ENCODE peak calls at places on chromosomes 3 and 15, in seven cellular contexts. U, X, L, N, J, E and F are unnamed samples. For H3K4me1, the result is how much of the 10 kb centered on the place peaks cover.

GRCh38 chr3:171875923-171876412 is 32.8 kb downstream of the TMEM212 start:
- DNase-seq in U (peak), X (no peak), L (no peak), N (no peak), J (no peak), E (peak), F (no peak)

GRCh38 chr3:100600181-100601042 is 9.0 kb upstream of the ADGRG7 start:
- DNase-seq in U (no peak), X (no peak), L (no peak), N (no peak), J (no peak), E (no peak), F (no peak)

GRCh38 chr3:146093928-146094327 is 67.1 kb downstream of the PLOD2 start:
- DNase-seq in U (peak), X (peak), L (no peak), N (no peak), J (no peak), E (no peak), F (no peak)

GRCh38 chr3:188775412-188775811 is 396.4 kb upstream of the TPRG1 start:
- DNase-seq in U (no peak), X (no peak), L (no peak), N (no peak), J (no peak), E (no peak), F (no peak)

GRCh38 chr15:57283774-57284508 is 92.4 kb upstream of the CGNL1 start:
- DNase-seq in U (peak), X (no peak), L (no peak), N (no peak), J (no peak), E (no peak), F (no peak)

GRCh38 chr3:52210550-52211046 is 12.6 kb downstream of the ALAS1 start:
- DNase-seq in U (peak), X (no peak), L (no peak), N (no peak), J (no peak), E (no peak), F (no peak)

GRCh38 chr3:178500631-178501030 is 35.6 kb upstream of the KCNMB2 start:
- DNase-seq in U (no peak), X (no peak), L (no peak), N (no peak), J (no peak), E (no peak), F (no peak)

GRCh38 chr3:128503164-128503651 is 10.2 kb upstream of the GATA2 start:
- DNase-seq in U (no peak), X (no peak), L (no peak), N (peak), J (no peak), E (no peak), F (no peak)

GRCh38 chr15:78620021-78620838 is 566 bp downstream of the CHRNA3 start:
- DNase-seq in U (peak), X (no peak), L (peak), N (peak), J (no peak), E (no peak), F (no peak)

GRCh38 chr3:35659808-35660207 is 20.5 kb downstream of the ARPP21 start:
- DNase-seq in U (no peak), X (no peak), L (no peak), N (peak), J (no peak), E (no peak), F (no peak)

GRCh38 chr3:65503776-65504175 is 534.9 kb downstream of the MAGI1 start:
- DNase-seq in U (no peak), X (no peak), L (no peak), N (no peak), J (no peak), E (no peak), F (no peak)

GRCh38 chr3:86787091-86787490 is 203.9 kb downstream of the VGLL3 start:
- DNase-seq in U (peak), X (no peak), L (no peak), N (no peak), J (no peak), E (no peak), F (no peak)

GRCh38 chr15:57861039-57861638 is 154.6 kb downstream of the POLR2M start:
- DNase-seq in U (peak), X (no peak), L (peak), N (no peak), J (no peak), E (no peak), F (no peak)

GRCh38 chr15:89143503-89144162 is 55.4 kb downstream of the ABHD2 start:
- DNase-seq in U (peak), X (no peak), L (no peak), N (no peak), J (no peak), E (no peak), F (no peak)

GRCh38 chr3:188697127-188697526 is 474.6 kb upstream of the TPRG1 start:
- DNase-seq in U (no peak), X (no peak), L (no peak), N (no peak), J (no peak), E (no peak), F (no peak)

GRCh38 chr3:158770254-158771017 is 31.4 kb upstream of the MFSD1 start:
- DNase-seq in U (peak), X (no peak), L (no peak), N (no peak), J (no peak), E (no peak), F (no peak)

GRCh38 chr3:37453393-37454391 is 279.3 kb upstream of the LRRFIP2 start:
- DNase-seq in U (peak), X (peak), L (no peak), N (peak), J (peak), E (peak), F (no peak)

GRCh38 chr15:44157679-44158078 is 37.4 kb downstream of the FRMD5 start:
- DNase-seq in U (peak), X (no peak), L (peak), N (no peak), J (no peak), E (no peak), F (no peak)

DNA sequence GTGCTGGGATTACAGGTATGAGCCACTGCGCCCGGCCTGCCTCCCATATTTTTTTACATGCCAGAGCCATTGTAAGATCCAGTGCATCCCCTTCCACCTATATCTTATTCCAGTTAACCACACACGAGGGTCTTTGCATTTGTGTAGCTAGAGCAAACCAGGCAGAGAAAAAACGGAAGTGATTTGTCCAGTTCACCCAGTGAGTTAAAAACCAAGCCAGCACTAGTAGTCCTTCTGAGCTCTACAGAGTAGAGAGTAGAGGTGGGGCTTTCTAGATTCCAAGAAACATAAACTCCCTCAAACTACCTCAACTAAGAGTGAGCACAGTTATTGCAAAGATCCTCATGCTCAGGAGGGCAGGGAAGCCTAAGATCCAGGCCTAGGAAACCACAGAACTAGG is 34.7 kb downstream of the TMEM158 start:
- DNase-seq in U (no peak), X (no peak), L (no peak), N (no peak), J (no peak), E (no peak), F (no peak)
- TF ChIP-seq CTCF in U (no peak), X (no peak), L (no peak), N (no peak), J (no peak), E (no peak), F (no peak)

DNA sequence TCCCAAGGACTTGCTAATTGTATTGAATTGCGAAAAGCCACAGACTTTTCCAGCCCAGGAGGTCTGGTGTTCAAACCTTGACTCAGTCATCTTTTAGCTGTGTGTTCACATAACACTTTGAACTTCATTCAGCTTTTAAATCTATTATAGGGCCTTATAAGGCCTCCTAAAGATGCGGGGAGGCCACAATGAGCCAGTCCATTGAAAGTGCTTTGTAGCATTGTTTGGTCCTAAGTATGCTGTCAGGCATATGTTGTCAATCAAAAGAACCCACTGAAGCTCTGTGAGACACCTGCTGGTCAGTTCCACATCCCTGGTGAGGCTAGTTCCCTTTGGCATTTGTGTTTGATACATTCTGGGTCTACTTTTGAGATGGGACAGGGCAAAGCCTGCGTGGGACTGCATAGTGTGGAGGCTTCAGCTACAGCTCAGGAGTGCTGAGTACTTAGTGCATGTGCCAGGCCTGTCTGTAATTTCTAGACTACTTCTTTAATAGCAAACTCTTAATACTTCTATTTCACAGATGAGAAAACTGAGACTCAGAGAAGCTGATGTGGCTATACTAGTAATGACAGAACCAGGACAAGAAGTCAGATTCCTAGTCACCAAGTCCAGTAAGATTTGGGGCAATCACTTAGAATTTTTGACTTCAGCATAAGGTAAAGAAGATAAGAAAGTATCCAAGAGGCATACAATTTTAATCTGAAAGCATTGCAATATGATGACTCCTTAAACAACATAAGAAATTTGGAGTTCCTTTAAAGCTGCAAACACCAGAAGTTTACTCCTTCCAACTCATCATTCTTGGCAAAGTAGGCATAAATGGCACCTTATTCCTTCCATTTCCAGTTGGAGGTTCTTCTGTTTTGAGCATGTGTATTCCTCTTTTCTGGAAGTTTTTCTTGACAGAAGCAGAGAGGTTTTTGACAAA is 213.0 kb downstream of the PDCD6IP start:
- DNase-seq in U (no peak), X (no peak), L (peak), N (no peak), J (no peak), E (no peak), F (no peak)
- H3K4me1 ChIP-seq in U (under half), X (under half), L (half or more), N (under half), J (under half), E (under half), F (under half)

DNA sequence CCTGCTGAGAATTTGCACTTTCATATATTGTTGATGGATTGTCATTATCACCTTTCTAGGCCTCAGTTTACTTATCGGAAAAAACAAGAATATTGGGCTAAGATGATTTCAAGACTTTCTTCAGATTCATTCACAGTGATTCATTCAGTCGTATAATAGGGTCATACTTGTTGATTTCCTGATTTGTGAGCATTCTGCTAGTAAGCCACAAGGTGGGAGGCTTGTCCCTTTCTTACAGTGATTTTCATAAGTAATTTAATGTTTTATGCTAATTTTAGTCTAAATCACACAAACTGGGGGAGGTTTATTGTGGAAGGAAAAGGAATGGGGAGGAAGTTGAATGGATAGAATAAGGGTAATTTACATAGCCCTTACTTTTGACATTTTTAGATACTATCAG is 126.8 kb upstream of the GOLGA6L4 start:
- DNase-seq in U (peak), X (no peak), L (no peak), N (no peak), J (no peak), E (no peak), F (no peak)
- TF ChIP-seq CTCF in U (peak), X (no peak), L (no peak), N (peak), J (peak), E (no peak), F (no peak)

DNA sequence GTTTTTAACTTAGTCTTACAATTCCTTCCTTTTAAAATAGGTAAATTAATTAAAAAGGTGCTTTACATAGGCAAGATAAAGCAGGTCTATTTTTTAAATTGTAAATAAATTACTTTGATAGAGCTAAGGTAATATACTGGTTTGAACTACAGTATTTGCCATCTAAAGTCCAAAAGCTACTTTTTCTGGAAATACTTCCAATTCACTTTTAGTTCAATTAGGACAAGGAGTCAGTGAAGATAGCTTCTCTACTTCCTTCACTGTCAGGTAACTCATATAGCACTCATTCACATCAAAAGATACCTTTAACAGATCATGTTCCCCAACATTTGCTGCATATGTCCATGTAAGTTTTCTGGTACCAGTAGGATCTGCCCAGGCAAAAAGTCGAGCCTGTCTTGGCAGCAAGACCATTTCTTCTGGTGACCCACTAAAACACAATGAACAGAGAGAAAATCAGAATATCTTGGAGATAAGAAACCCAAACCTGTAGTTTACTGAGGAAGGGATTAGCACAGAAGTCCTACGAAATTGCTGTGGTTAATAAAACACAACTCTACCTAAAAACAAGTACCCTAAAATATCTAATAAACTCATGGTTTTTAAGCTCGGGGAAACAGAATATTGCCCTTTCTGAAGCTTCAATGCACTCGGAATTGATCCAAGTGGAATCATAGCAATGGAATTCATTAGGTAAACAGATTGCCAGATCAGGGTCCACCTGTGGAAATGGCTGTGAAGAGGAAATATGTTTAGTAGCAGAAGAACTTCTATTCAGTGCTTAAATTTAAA is 153.1 kb downstream of the VPS13C start:
- DNase-seq in U (no peak), X (no peak), L (no peak), N (no peak), J (no peak), E (no peak), F (no peak)
- H3K4me1 ChIP-seq in U (under half), X (under half), L (under half), N (under half), J (under half), E (under half), F (under half)

DNA sequence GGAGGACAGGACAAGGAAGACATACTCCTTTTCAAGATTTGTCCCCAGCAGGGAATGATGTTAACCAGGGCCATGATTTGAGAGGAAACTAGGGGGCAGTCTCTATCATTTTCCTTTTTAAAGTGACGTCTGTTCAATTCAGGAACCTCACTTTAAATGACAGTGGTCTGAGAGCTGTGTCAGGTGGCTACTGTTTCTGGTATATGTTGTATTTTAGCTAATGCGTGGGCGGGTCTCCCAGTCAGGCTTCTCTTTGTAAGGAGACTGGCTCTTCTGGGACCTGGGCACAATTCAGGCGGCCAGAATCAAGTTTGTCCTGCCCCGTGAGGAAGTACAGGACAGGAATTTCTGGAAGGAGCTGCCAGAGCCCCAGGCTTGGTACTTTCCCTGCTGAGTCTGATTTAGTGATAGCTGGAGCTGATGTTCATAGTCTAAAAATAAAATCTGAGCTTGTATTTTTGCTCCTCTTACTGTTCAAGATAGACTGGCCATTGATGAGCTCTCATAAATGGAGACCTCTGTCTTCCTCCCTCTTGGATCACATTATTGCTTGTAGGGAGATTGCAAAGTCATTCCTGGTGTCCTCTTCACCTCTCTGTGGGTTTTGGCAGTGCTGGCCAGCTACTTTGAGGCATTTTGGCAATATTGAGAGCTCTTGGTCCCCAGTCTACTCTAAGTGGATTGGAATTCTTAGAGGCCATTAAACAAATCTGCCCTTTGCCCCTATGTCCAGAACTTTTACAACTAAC is 25.6 kb downstream of the SQOR start:
- DNase-seq in U (no peak), X (no peak), L (no peak), N (no peak), J (no peak), E (no peak), F (no peak)
- TF ChIP-seq CTCF in U (no peak), X (no peak), L (no peak), N (peak), J (no peak), E (no peak), F (no peak)

DNA sequence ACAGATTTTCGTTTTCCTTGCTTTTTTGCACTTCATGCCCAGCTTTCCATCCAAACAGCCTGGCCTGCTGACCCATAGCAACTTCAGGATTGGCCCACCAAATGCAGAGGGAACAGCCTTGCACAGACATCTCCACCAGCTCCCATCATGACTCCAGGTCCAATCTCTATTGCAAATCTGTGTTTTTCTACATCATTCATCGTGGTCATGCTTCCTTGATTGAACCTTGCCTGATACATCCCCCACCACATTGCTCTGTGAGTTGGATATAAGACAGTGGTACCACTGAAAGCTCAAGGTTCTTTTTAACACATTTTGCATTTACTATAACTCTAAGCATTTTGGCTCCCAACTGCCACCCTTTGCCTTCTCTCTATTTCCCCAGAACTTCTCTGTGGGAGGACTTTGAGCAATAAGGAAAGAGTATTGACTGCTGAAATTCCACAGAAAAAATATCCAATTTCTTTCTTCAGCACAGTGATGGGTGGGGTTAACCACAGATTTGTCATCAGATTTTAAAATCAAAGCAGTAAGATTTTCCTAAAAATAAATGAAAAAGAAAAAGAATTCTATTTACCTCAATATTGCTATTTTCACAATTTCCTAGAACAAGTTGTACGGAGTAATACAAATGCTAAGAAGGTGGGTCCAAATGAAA is 114.7 kb upstream of the GALNT15 start:
- DNase-seq in U (no peak), X (no peak), L (no peak), N (no peak), J (no peak), E (no peak), F (no peak)
- H3K4me1 ChIP-seq in U (under half), X (under half), L (under half), N (under half), J (under half), E (under half), F (half or more)

DNA sequence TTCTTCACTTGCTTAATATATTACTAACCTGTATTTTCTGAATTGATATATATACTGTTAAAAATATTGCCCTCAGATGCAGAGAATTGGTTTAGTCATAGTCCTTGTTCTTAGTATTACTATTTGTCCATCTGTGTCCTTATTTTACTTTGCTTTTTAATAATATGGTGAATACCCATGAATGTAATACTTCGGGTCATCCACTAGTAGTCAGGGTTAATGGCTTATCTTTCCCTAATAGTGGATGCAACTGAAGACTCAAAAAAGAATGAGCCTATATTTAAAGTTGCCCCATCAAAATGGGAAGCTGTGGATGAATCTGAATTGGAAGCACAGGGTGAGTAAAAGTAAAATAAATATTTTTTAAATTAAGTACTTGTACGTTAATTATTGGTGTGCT is 36.5 kb downstream of the U2SURP start:
- DNase-seq in U (no peak), X (no peak), L (no peak), N (no peak), J (no peak), E (no peak), F (no peak)
- TF ChIP-seq CTCF in U (no peak), X (no peak), L (peak), N (peak), J (no peak), E (no peak), F (no peak)